ENCODE peak calls at places on chromosomes 12 and 14, in six cellular contexts. One of them, this sample, is unnamed.
A peak's percentile ranks its signal among the peaks of the same experiment; 100 is the strongest.

GRCh38 chr12:843609-844008 is 91.2 kb downstream of the WNK1 start:
- DNase-seq in GM23338: no peak
- DNase-seq in HCT116: no peak
- DNase-seq in MM.1S: no peak
- DNase-seq in PC-3: peak; percentile 84
- DNase-seq in neural progenitor cell: no peak
- DNase-seq in this sample: no peak

GRCh38 chr14:90677484-90678045 is 138.7 kb downstream of the TTC7B start:
- DNase-seq in GM23338: no peak
- DNase-seq in PC-3: peak; percentile 79
- DNase-seq in neural progenitor cell: no peak
- DNase-seq in HCT116: no peak
- DNase-seq in MM.1S: no peak
- DNase-seq in this sample: no peak

GRCh38 chr14:100692859-100693558 is 33.7 kb upstream of the DLK1 start:
- DNase-seq in neural progenitor cell: no peak
- DNase-seq in PC-3: peak; percentile 98
- DNase-seq in GM23338: no peak
- DNase-seq in MM.1S: no peak
- DNase-seq in HCT116: peak; percentile 91
- DNase-seq in this sample: no peak

GRCh38 chr12:2957816-2958431 is 1.3 kb upstream of the TEAD4 start:
- DNase-seq in PC-3: no peak
- DNase-seq in MM.1S: no peak
- DNase-seq in HCT116: no peak
- DNase-seq in GM23338: no peak
- DNase-seq in neural progenitor cell: no peak
- DNase-seq in this sample: no peak

GRCh38 chr12:104662203-104662602 is 205.5 kb downstream of the CHST11 start:
- DNase-seq in HCT116: no peak
- DNase-seq in GM23338: no peak
- DNase-seq in neural progenitor cell: no peak
- DNase-seq in MM.1S: no peak
- DNase-seq in PC-3: peak; percentile 78
- DNase-seq in this sample: no peak

GRCh38 chr12:120563495-120563894 is 17.7 kb downstream of the POP5 start:
- DNase-seq in neural progenitor cell: no peak
- DNase-seq in MM.1S: no peak
- DNase-seq in HCT116: no peak
- DNase-seq in GM23338: no peak
- DNase-seq in PC-3: no peak
- DNase-seq in this sample: no peak

GRCh38 chr12:1907652-1908611 is 10.5 kb downstream of the CACNA2D4 start:
- DNase-seq in neural progenitor cell: no peak
- DNase-seq in PC-3: peak; percentile 25
- DNase-seq in HCT116: no peak
- DNase-seq in GM23338: no peak
- DNase-seq in MM.1S: no peak
- DNase-seq in this sample: no peak

GRCh38 chr12:41067941-41068645 is 120.0 kb upstream of the PDZRN4 start:
- DNase-seq in HCT116: no peak
- DNase-seq in PC-3: no peak
- DNase-seq in MM.1S: peak; percentile 20
- DNase-seq in GM23338: no peak
- DNase-seq in neural progenitor cell: no peak
- DNase-seq in this sample: no peak

GRCh38 chr14:59282366-59282765 is 93.9 kb downstream of the DAAM1 start:
- DNase-seq in PC-3: peak; percentile 95
- DNase-seq in MM.1S: no peak
- DNase-seq in GM23338: no peak
- DNase-seq in HCT116: no peak
- DNase-seq in neural progenitor cell: no peak
- DNase-seq in this sample: no peak

GRCh38 chr12:49811136-49811535 is 17.1 kb downstream of the NCKAP5L start:
- DNase-seq in HCT116: no peak
- DNase-seq in PC-3: no peak
- DNase-seq in MM.1S: no peak
- DNase-seq in neural progenitor cell: no peak
- DNase-seq in GM23338: peak; percentile 35
- DNase-seq in this sample: no peak

GRCh38 chr12:40232602-40233001 is 7.8 kb downstream of the LRRK2 start:
- DNase-seq in MM.1S: peak; percentile 15
- DNase-seq in neural progenitor cell: no peak
- DNase-seq in HCT116: no peak
- DNase-seq in PC-3: no peak
- DNase-seq in GM23338: no peak
- DNase-seq in this sample: peak; percentile 77

GRCh38 chr12:57868211-57868610 is 21.7 kb upstream of the CTDSP2 start:
- DNase-seq in GM23338: no peak
- DNase-seq in PC-3: no peak
- DNase-seq in HCT116: no peak
- DNase-seq in neural progenitor cell: no peak
- DNase-seq in MM.1S: no peak
- DNase-seq in this sample: no peak

GRCh38 chr14:63852271-63852816 is 460 bp upstream of the SYNE2 start:
- DNase-seq in MM.1S: peak; percentile 7
- DNase-seq in neural progenitor cell: no peak
- DNase-seq in GM23338: peak; percentile 81
- DNase-seq in PC-3: no peak
- DNase-seq in HCT116: no peak
- DNase-seq in this sample: no peak

GRCh38 chr12:75560167-75560566 is 48.8 kb upstream of the KRR1 start:
- DNase-seq in HCT116: no peak
- DNase-seq in MM.1S: peak; percentile 20
- DNase-seq in PC-3: peak; percentile 63
- DNase-seq in neural progenitor cell: no peak
- DNase-seq in GM23338: peak; percentile 17
- DNase-seq in this sample: peak; percentile 31

GRCh38 chr12:87687362-87687761 is 341.8 kb downstream of the C12orf50 start:
- DNase-seq in MM.1S: no peak
- DNase-seq in PC-3: no peak
- DNase-seq in GM23338: peak; percentile 70
- DNase-seq in HCT116: no peak
- DNase-seq in neural progenitor cell: no peak
- DNase-seq in this sample: no peak

GRCh38 chr12:79884401-79885006 is 50.4 kb downstream of the PPP1R12A start:
- DNase-seq in GM23338: no peak
- DNase-seq in HCT116: no peak
- DNase-seq in PC-3: no peak
- DNase-seq in MM.1S: no peak
- DNase-seq in neural progenitor cell: no peak
- DNase-seq in this sample: no peak

GRCh38 chr12:111705672-111706071 is 19.8 kb downstream of the ACAD10 start:
- DNase-seq in HCT116: no peak
- DNase-seq in GM23338: no peak
- DNase-seq in MM.1S: no peak
- DNase-seq in PC-3: no peak
- DNase-seq in neural progenitor cell: no peak
- DNase-seq in this sample: no peak

GRCh38 chr14:22850944-22851790 is 14.8 kb downstream of the MMP14 start:
- DNase-seq in HCT116: no peak
- DNase-seq in neural progenitor cell: no peak
- DNase-seq in GM23338: no peak
- DNase-seq in MM.1S: no peak
- DNase-seq in PC-3: peak; percentile 92
- DNase-seq in this sample: no peak

GRCh38 chr14:101499080-101499479 is 62.2 kb upstream of the DIO3 start:
- DNase-seq in MM.1S: no peak
- DNase-seq in PC-3: no peak
- DNase-seq in GM23338: no peak
- DNase-seq in HCT116: no peak
- DNase-seq in neural progenitor cell: no peak
- DNase-seq in this sample: no peak

GRCh38 chr14:103518416-103519042 is 4.1 kb downstream of the CKB start:
- DNase-seq in MM.1S: no peak
- DNase-seq in HCT116: no peak
- DNase-seq in neural progenitor cell: peak; percentile 83
- DNase-seq in PC-3: peak; percentile 71
- DNase-seq in GM23338: peak; percentile 91
- DNase-seq in this sample: peak; percentile 66

GRCh38 chr14:103514596-103515421 is 7.8 kb downstream of the CKB start:
- DNase-seq in GM23338: no peak
- DNase-seq in neural progenitor cell: no peak
- DNase-seq in MM.1S: no peak
- DNase-seq in PC-3: no peak
- DNase-seq in HCT116: no peak
- DNase-seq in this sample: no peak

GRCh38 chr14:103517626-103518415 is 4.8 kb downstream of the CKB start:
- DNase-seq in HCT116: no peak
- DNase-seq in neural progenitor cell: no peak
- DNase-seq in MM.1S: no peak
- DNase-seq in GM23338: peak; percentile 49
- DNase-seq in PC-3: no peak
- DNase-seq in this sample: no peak

GRCh38 chr14:103517172-103517566 is 5.5 kb downstream of the CKB start:
- DNase-seq in MM.1S: no peak
- DNase-seq in PC-3: no peak
- DNase-seq in HCT116: no peak
- DNase-seq in GM23338: no peak
- DNase-seq in neural progenitor cell: no peak
- DNase-seq in this sample: no peak

DNA sequence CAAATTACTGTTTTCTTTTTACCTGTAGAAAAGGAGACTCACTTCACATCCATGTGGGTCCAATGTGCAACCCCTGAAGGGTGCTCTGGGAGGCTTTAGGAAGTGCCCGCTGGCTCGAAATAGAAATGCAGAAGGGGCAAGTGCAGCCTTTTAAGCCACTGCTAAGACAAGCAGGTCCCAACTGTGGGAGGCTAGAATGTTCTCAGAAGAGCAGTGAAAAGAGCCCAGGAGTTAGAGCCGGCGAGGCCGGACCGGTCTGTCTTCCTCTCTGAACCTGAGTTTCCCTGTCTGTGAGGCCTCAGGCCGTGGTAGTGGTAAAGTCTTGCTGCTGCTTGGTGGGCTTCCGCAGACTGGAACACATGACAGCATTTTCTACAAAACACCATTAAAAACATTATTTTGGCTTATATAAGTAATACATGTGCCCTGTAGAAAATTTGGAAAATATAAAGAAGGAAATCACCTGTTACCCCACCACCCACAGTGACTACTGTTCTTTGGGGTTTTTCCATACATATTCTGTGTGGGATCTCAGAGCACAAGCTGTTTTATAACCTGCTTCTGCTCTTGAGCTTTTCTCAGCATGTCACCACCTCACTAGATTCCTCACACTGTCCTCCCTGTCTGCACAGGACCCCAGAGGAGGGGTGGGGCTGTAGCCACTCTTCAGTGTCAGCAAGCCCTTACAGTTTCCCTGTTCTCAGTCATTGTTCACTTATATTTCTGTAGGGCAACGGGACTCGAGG is 6.0 kb downstream of the CKB start:
- DNase-seq in MM.1S: no peak
- DNase-seq in neural progenitor cell: no peak
- DNase-seq in GM23338: no peak
- DNase-seq in PC-3: no peak
- DNase-seq in HCT116: no peak
- DNase-seq in this sample: no peak
- H3K4me1 ChIP-seq in MM.1S: no peaks in the 10 kb centered on the region
- H3K4me1 ChIP-seq in neural progenitor cell: peaks cover 35% of the 10 kb centered on the region
- H3K4me1 ChIP-seq in GM23338: peaks cover 14% of the 10 kb centered on the region
- H3K4me1 ChIP-seq in PC-3: peaks cover 9% of the 10 kb centered on the region
- H3K4me1 ChIP-seq in HCT116: peaks cover 8% of the 10 kb centered on the region
- H3K4me1 ChIP-seq in this sample: peaks cover 17% of the 10 kb centered on the region

GRCh38 chr14:53956427-53957201 is at the start of gene BMP4:
- DNase-seq in HCT116: peak; percentile 82
- DNase-seq in MM.1S: no peak
- DNase-seq in GM23338: peak; percentile 97
- DNase-seq in neural progenitor cell: peak; percentile 86
- DNase-seq in PC-3: no peak
- DNase-seq in this sample: peak; percentile 0
- TF ChIP-seq EZH2phosphoT487 in HCT116: no peak
- TF ChIP-seq EZH2phosphoT487 in MM.1S: no peak
- TF ChIP-seq EZH2phosphoT487 in GM23338: no peak
- TF ChIP-seq EZH2phosphoT487 in neural progenitor cell: no peak
- TF ChIP-seq EZH2phosphoT487 in PC-3: no peak
- TF ChIP-seq EZH2phosphoT487 in this sample: no peak

GRCh38 chr12:91105807-91106206 is 5.5 kb downstream of the LUM start:
- DNase-seq in GM23338: no peak
- DNase-seq in PC-3: no peak
- DNase-seq in MM.1S: no peak
- DNase-seq in HCT116: no peak
- DNase-seq in neural progenitor cell: no peak
- DNase-seq in this sample: no peak

GRCh38 chr12:91104812-91105466 is 6.4 kb downstream of the LUM start:
- DNase-seq in GM23338: no peak
- DNase-seq in neural progenitor cell: no peak
- DNase-seq in MM.1S: no peak
- DNase-seq in PC-3: no peak
- DNase-seq in HCT116: no peak
- DNase-seq in this sample: no peak

GRCh38 chr12:91109148-91109564 is 2.1 kb downstream of the LUM start:
- DNase-seq in neural progenitor cell: peak; percentile 77
- DNase-seq in GM23338: peak; percentile 78
- DNase-seq in HCT116: peak; percentile 27
- DNase-seq in MM.1S: peak; percentile 55
- DNase-seq in PC-3: peak; percentile 83
- DNase-seq in this sample: peak; percentile 54

GRCh38 chr12:91108196-91108595 is 3.1 kb downstream of the LUM start:
- DNase-seq in PC-3: no peak
- DNase-seq in MM.1S: no peak
- DNase-seq in HCT116: no peak
- DNase-seq in neural progenitor cell: no peak
- DNase-seq in GM23338: no peak
- DNase-seq in this sample: no peak

GRCh38 chr12:91106283-91106682 is 5.0 kb downstream of the LUM start:
- DNase-seq in MM.1S: no peak
- DNase-seq in HCT116: no peak
- DNase-seq in PC-3: no peak
- DNase-seq in neural progenitor cell: no peak
- DNase-seq in GM23338: no peak
- DNase-seq in this sample: no peak
- H3K4me3 ChIP-seq in MM.1S: no peak overlapping the region
- H3K4me3 ChIP-seq in HCT116: no peak overlapping the region
- H3K4me3 ChIP-seq in PC-3: no peak overlapping the region
- H3K4me3 ChIP-seq in neural progenitor cell: no peak overlapping the region
- H3K4me3 ChIP-seq in GM23338: no peak overlapping the region
- H3K4me3 ChIP-seq in this sample: no peak overlapping the region

GRCh38 chr12:128789356-128789929 is 34.3 kb downstream of the SLC15A4 start:
- DNase-seq in MM.1S: no peak
- DNase-seq in neural progenitor cell: no peak
- DNase-seq in PC-3: no peak
- DNase-seq in GM23338: no peak
- DNase-seq in HCT116: no peak
- DNase-seq in this sample: peak; percentile 68

GRCh38 chr12:128790221-128790620 is 33.5 kb downstream of the SLC15A4 start:
- DNase-seq in PC-3: no peak
- DNase-seq in GM23338: no peak
- DNase-seq in neural progenitor cell: no peak
- DNase-seq in HCT116: no peak
- DNase-seq in MM.1S: no peak
- DNase-seq in this sample: no peak

GRCh38 chr12:128784030-128784770 is 39.6 kb downstream of the SLC15A4 start:
- DNase-seq in neural progenitor cell: no peak
- DNase-seq in PC-3: peak; percentile 34
- DNase-seq in GM23338: no peak
- DNase-seq in HCT116: no peak
- DNase-seq in MM.1S: no peak
- DNase-seq in this sample: no peak

GRCh38 chr12:128787827-128788226 is 35.9 kb downstream of the SLC15A4 start:
- DNase-seq in PC-3: no peak
- DNase-seq in GM23338: no peak
- DNase-seq in HCT116: no peak
- DNase-seq in neural progenitor cell: no peak
- DNase-seq in MM.1S: no peak
- DNase-seq in this sample: no peak

GRCh38 chr12:128786741-128787391 is 36.9 kb downstream of the SLC15A4 start:
- DNase-seq in neural progenitor cell: no peak
- DNase-seq in GM23338: no peak
- DNase-seq in PC-3: no peak
- DNase-seq in MM.1S: no peak
- DNase-seq in HCT116: no peak
- DNase-seq in this sample: no peak
- H3K4me1 ChIP-seq in neural progenitor cell: no peaks in the 10 kb centered on the region
- H3K4me1 ChIP-seq in GM23338: no peaks in the 10 kb centered on the region
- H3K4me1 ChIP-seq in PC-3: no peaks in the 10 kb centered on the region
- H3K4me1 ChIP-seq in MM.1S: no peaks in the 10 kb centered on the region
- H3K4me1 ChIP-seq in HCT116: no peaks in the 10 kb centered on the region
- H3K4me1 ChIP-seq in this sample: peaks cover 60% of the 10 kb centered on the region